ENCODE peak calls at places on chromosomes 11 and 22, in seven cellular contexts. Z is progenitor cell of endocrine pancreas; D is T47D; S is effector memory CD4-positive, alpha-beta T cell; Y is left cardiac atrium; X is NCI-H1092 treated with DMSO at 0.1 percent for 48 hours; I is activated naive CD8-positive, alpha-beta T cell treated with anti-CD3 and anti-CD28 coated beads, Interleukin-2, amount 50 U/mL, for 24 hours. E is an unnamed sample.

GRCh38 chr22:24133187-24133965 is 47.9 kb upstream of the SUSD2 start:
- DNase-seq in S (no peak), I (peak; percentile 15), Y (no peak), Z (no peak), X (no peak), D (no peak), E (no peak)

GRCh38 chr11:122874991-122875390 is 7.6 kb upstream of the JHY start:
- DNase-seq in Z (no peak), S (no peak), X (no peak), D (no peak), Y (no peak), I (no peak), E (no peak)

GRCh38 chr22:18081416-18081815 is 3.6 kb downstream of the PEX26 start:
- DNase-seq in Y (no peak), S (no peak), X (no peak), I (no peak), Z (no peak), D (no peak), E (no peak)

GRCh38 chr11:911031-911889 is 650 bp upstream of the CHID1 start:
- DNase-seq in S (no peak), Z (peak; percentile 44), I (peak; percentile 47), D (no peak), X (peak; percentile 14), Y (peak; percentile 63), E (peak; percentile 72)

GRCh38 chr22:38756631-38757463 is 1.0 kb upstream of the SUN2 start:
- DNase-seq in I (peak; percentile 33), Y (no peak), S (no peak), Z (no peak), D (no peak), X (peak; percentile 63), E (no peak)

GRCh38 chr11:87368151-87368550 is 330.4 kb downstream of the TMEM135 start:
- DNase-seq in D (no peak), Z (no peak), X (no peak), Y (no peak), I (no peak), S (no peak), E (no peak)

GRCh38 chr11:64239662-64240466 is 1.0 kb upstream of the FKBP2 start:
- DNase-seq in Z (no peak), X (no peak), Y (no peak), I (no peak), S (no peak), D (no peak), E (no peak)

GRCh38 chr11:102007567-102008437 is 39.4 kb upstream of the CFAP300 start:
- DNase-seq in S (no peak), Y (no peak), X (peak; percentile 64), I (no peak), Z (no peak), D (no peak), E (no peak)

GRCh38 chr11:46513934-46514342 is 79.9 kb downstream of the AMBRA1 start:
- DNase-seq in I (no peak), Y (peak; percentile 73), D (no peak), Z (no peak), X (peak; percentile 23), S (no peak), E (peak; percentile 65)

GRCh38 chr11:40188848-40189247 is 1270.6 kb downstream of the LRRC4C start:
- DNase-seq in I (no peak), D (no peak), X (peak; percentile 97), S (no peak), Y (no peak), Z (no peak), E (no peak)

E was measured in ascending aorta.